ENCODE peak calls at places on chromosomes 4 and X, in ten cellular contexts. S, R, D, W, X, C, Q, A, T and M are unnamed samples.

GRCh38 chr4:77044458-77045124 is 31.2 kb downstream of the CCNI start:
- DNase-seq in C (no peak), R (peak; percentile 80), Q (no peak), T (peak; percentile 78), W (peak; percentile 62), D (no peak), A (no peak), S (peak; percentile 37), X (peak; percentile 89), M (no peak)

GRCh38 chrX:136185409-136186022 is 38.2 kb downstream of the FHL1 start:
- DNase-seq in C (no peak), W (no peak), R (peak; percentile 47), T (no peak), Q (no peak), S (no peak), D (peak; percentile 38), X (peak; percentile 74), A (no peak), M (no peak)

GRCh38 chrX:33457102-33457501 is 245.8 kb upstream of the DMD start:
- DNase-seq in W (no peak), D (no peak), Q (no peak), X (no peak), S (no peak), T (no peak), C (no peak), R (no peak), A (no peak), M (no peak)

GRCh38 chrX:143615851-143616250 is 20.1 kb downstream of the SLITRK4 start:
- DNase-seq in W (no peak), C (no peak), T (no peak), A (no peak), D (no peak), Q (no peak), X (no peak), S (no peak), R (no peak), M (no peak)

GRCh38 chr4:77636902-77637301 is 31.3 kb downstream of the CXCL13 start:
- DNase-seq in S (peak; percentile 50), X (peak; percentile 83), D (no peak), C (no peak), A (no peak), Q (peak; percentile 44), T (no peak), W (peak; percentile 34), R (peak; percentile 79), M (peak; percentile 9)

GRCh38 chr4:149047368-149047767 is 605.2 kb upstream of the NR3C2 start:
- DNase-seq in D (no peak), S (no peak), C (no peak), Q (no peak), X (no peak), A (no peak), T (no peak), W (no peak), R (peak; percentile 47), M (no peak)

GRCh38 chrX:13661735-13662536 is 9.0 kb downstream of the TCEANC start:
- DNase-seq in X (no peak), Q (no peak), C (no peak), R (no peak), T (no peak), W (no peak), D (no peak), S (no peak), A (no peak), M (no peak)

GRCh38 chrX:105882581-105883275 is 60.4 kb downstream of the NRK start:
- DNase-seq in S (no peak), A (no peak), C (no peak), X (peak; percentile 12), W (no peak), Q (no peak), D (no peak), T (no peak), R (peak; percentile 4), M (no peak)

GRCh38 chr4:167897116-167897515 is 195.2 kb upstream of the ANXA10 start:
- DNase-seq in A (peak; percentile 18), C (no peak), X (peak; percentile 41), W (no peak), R (peak; percentile 63), T (peak; percentile 61), D (no peak), S (peak; percentile 85), Q (no peak), M (no peak)

GRCh38 chrX:140572724-140573123 is 67.9 kb upstream of the SOX3 start:
- DNase-seq in T (peak; percentile 64), X (peak; percentile 15), C (no peak), R (peak; percentile 34), S (no peak), A (peak; percentile 34), Q (peak; percentile 49), D (peak; percentile 44), W (peak; percentile 31), M (peak; percentile 20)

GRCh38 chr4:9704551-9705332 is 76.7 kb upstream of the DRD5 start:
- DNase-seq in X (no peak), Q (no peak), S (no peak), W (no peak), R (no peak), T (peak; percentile 49), C (no peak), D (no peak), A (no peak), M (no peak)

GRCh38 chr4:75673959-75674328 is 733 bp upstream of the G3BP2 start:
- DNase-seq in R (no peak), W (peak; percentile 16), S (no peak), D (peak; percentile 37), T (peak; percentile 28), C (no peak), X (no peak), A (no peak), Q (no peak), M (no peak)

GRCh38 chr4:177185151-177185550 is 124.5 kb upstream of the NEIL3 start:
- DNase-seq in Q (no peak), C (no peak), D (no peak), R (peak; percentile 41), A (no peak), S (no peak), T (no peak), X (no peak), W (no peak), M (no peak)

GRCh38 chr4:184199780-184200179 is 17.9 kb downstream of the ENPP6 start:
- DNase-seq in D (no peak), R (no peak), W (no peak), C (no peak), A (no peak), X (no peak), S (no peak), T (no peak), Q (no peak), M (no peak)
- TF ChIP-seq CTCF in D (no peak), R (no peak), W (no peak), C (no peak), A (no peak), X (no peak), S (no peak), T (no peak), Q (no peak), M (no peak)

GRCh38 chr4:8656185-8656517 is 63.6 kb downstream of the CPZ start:
- DNase-seq in C (no peak), T (no peak), A (no peak), W (no peak), X (no peak), R (no peak), Q (no peak), D (no peak), S (no peak), M (no peak)

GRCh38 chr4:8657381-8657776 is 64.8 kb downstream of the CPZ start:
- DNase-seq in Q (no peak), S (no peak), W (no peak), A (no peak), R (no peak), C (no peak), X (no peak), D (no peak), T (no peak), M (no peak)

GRCh38 chr4:8656711-8657380 is 64.3 kb downstream of the CPZ start:
- DNase-seq in A (no peak), T (no peak), S (no peak), R (no peak), D (no peak), Q (no peak), X (no peak), W (no peak), C (no peak), M (no peak)

GRCh38 chr4:8653326-8654000 is 60.9 kb downstream of the CPZ start:
- DNase-seq in Q (peak; percentile 21), S (no peak), C (peak; percentile 62), T (peak; percentile 43), W (no peak), X (no peak), R (no peak), A (no peak), D (no peak), M (no peak)

GRCh38 chr4:8655411-8656184 is 63.0 kb downstream of the CPZ start:
- DNase-seq in C (no peak), T (no peak), D (no peak), S (no peak), W (no peak), X (no peak), Q (peak; percentile 15), R (no peak), A (no peak), M (no peak)
- TF ChIP-seq CTCF in C (no peak), T (no peak), D (no peak), S (no peak), W (no peak), X (no peak), Q (no peak), R (no peak), A (no peak), M (no peak)

DNA sequence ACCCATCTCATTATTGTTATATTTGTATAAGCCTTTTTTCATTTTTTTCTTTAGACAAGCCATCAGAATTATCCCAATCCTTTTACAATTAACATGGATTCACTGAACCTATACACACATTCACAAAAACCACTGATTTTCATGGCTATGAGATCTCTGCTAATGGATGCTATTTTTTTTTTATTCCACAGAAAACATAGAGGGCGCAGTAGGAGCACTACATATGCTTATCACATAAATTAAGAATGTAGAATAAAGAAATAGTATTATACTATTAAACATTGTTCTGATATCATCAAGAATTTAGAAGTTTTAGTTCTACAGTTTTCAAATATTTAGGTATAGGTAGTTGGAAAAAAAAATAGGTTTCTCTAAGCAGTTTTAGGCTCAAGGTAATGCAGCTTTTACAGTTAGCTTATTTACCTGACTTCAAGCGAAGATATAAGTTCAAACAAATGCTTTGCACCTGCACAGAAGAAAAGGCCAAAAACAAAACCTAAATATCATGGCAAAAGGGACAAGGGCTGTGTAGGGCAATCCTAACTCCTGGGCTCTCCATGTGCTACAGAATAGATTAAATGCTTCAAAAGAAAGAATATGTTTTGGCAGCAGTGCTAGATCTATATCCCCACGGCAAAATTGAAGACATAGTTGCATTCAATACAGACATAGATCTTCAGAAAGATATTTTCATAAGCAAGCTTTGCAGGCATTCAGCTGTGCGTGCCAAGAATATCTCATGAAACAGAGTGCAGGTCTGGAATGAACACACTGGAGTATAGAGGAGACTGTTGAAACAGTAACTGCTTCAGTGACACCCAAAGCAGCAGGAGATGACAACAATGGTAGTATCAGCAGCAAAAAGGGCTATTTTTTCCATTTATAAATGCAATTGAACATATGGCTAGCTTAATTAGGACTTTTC is 1477.1 kb downstream of the ARAP2 start:
- DNase-seq in T (no peak), D (no peak), R (no peak), X (no peak), S (no peak), W (no peak), Q (no peak), C (no peak), A (no peak), M (no peak)
- TF ChIP-seq CTCF in T (no peak), D (no peak), R (no peak), X (no peak), S (no peak), W (peak; percentile 39), Q (no peak), C (no peak), A (no peak), M (no peak)

GRCh38 chr4:83362492-83363329 is 28.1 kb upstream of the HPSE start:
- DNase-seq in A (no peak), T (peak; percentile 33), D (no peak), C (no peak), X (peak; percentile 62), S (peak; percentile 29), Q (no peak), W (peak; percentile 63), R (peak; percentile 34), M (no peak)
- TF ChIP-seq CTCF in A (peak; percentile 27), T (peak; percentile 55), D (peak; percentile 53), C (no peak), X (peak; percentile 54), S (peak; percentile 57), Q (no peak), W (peak; percentile 88), R (peak; percentile 47), M (peak; percentile 30)